ENCODE peak calls at places on chromosomes 2 and 18, in five cellular contexts. M, U, X, L and K are unnamed samples.

GRCh38 chr2:88464166-88464565 is 11.7 kb upstream of the FOXI3 start:
- DNase-seq in X (no peak), M (no peak), L (no peak), U (no peak), K (no peak)

GRCh38 chr18:51721388-51721787 is 523.9 kb upstream of the MEX3C start:
- DNase-seq in X (no peak), M (no peak), U (no peak), L (no peak), K (no peak)

GRCh38 chr18:34729264-34729663 is 19.2 kb downstream of the DTNA start:
- DNase-seq in X (peak; percentile 24), U (no peak), M (no peak), L (no peak), K (no peak)

GRCh38 chr2:233831011-233831721 is 23.2 kb downstream of the HJURP start:
- DNase-seq in X (no peak), M (no peak), L (peak; percentile 68), U (peak; percentile 55), K (no peak)

GRCh38 chr2:160368988-160369935 is 124.3 kb downstream of the RBMS1 start:
- DNase-seq in L (no peak), X (no peak), M (no peak), U (no peak), K (no peak)

GRCh38 chr2:209973328-209973727 is 29.1 kb upstream of the RPE start:
- DNase-seq in U (no peak), L (no peak), X (no peak), M (no peak), K (no peak)

GRCh38 chr2:118667366-118667765 is 180.1 kb downstream of the EN1 start:
- DNase-seq in L (no peak), X (no peak), M (no peak), U (no peak), K (no peak)

GRCh38 chr2:110910404-110910803 is 178.0 kb downstream of the ACOXL start:
- DNase-seq in X (no peak), L (no peak), U (no peak), M (no peak), K (no peak)

GRCh38 chr2:206573793-206574192 is 68.5 kb upstream of the FAM237A start:
- DNase-seq in U (no peak), X (no peak), M (no peak), L (no peak), K (no peak)

GRCh38 chr18:13165636-13166423 is 52.7 kb upstream of the LDLRAD4 start:
- DNase-seq in M (no peak), L (no peak), U (no peak), X (no peak), K (no peak)

GRCh38 chr2:117703868-117704267 is 110.6 kb upstream of the DDX18 start:
- DNase-seq in M (no peak), U (no peak), L (no peak), X (no peak), K (no peak)

GRCh38 chr2:147449323-147450080 is 395.3 kb upstream of the ACVR2A start:
- DNase-seq in X (no peak), M (no peak), L (no peak), U (no peak), K (no peak)

GRCh38 chr2:219081701-219082331 is 21.1 kb upstream of the IHH start:
- DNase-seq in M (no peak), X (no peak), L (no peak), U (no peak), K (no peak)

GRCh38 chr2:111207892-111208291 is 87.2 kb downstream of the BCL2L11 start:
- DNase-seq in M (no peak), L (no peak), X (no peak), U (no peak), K (no peak)

GRCh38 chr2:237873382-237873781 is 14.0 kb downstream of the RAMP1 start:
- DNase-seq in L (peak; percentile 43), M (no peak), X (no peak), U (peak; percentile 87), K (no peak)
- TF ChIP-seq POLR2AphosphoS5 in L (no peak), M (no peak), X (no peak), U (peak; percentile 75), K (peak; percentile 42)

GRCh38 chr2:48129256-48129950 is 223.1 kb upstream of the FBXO11 start:
- DNase-seq in X (no peak), M (no peak), L (no peak), U (no peak), K (no peak)
- TF ChIP-seq POLR2AphosphoS5 in X (no peak), M (no peak), L (no peak), U (no peak), K (no peak)

DNA sequence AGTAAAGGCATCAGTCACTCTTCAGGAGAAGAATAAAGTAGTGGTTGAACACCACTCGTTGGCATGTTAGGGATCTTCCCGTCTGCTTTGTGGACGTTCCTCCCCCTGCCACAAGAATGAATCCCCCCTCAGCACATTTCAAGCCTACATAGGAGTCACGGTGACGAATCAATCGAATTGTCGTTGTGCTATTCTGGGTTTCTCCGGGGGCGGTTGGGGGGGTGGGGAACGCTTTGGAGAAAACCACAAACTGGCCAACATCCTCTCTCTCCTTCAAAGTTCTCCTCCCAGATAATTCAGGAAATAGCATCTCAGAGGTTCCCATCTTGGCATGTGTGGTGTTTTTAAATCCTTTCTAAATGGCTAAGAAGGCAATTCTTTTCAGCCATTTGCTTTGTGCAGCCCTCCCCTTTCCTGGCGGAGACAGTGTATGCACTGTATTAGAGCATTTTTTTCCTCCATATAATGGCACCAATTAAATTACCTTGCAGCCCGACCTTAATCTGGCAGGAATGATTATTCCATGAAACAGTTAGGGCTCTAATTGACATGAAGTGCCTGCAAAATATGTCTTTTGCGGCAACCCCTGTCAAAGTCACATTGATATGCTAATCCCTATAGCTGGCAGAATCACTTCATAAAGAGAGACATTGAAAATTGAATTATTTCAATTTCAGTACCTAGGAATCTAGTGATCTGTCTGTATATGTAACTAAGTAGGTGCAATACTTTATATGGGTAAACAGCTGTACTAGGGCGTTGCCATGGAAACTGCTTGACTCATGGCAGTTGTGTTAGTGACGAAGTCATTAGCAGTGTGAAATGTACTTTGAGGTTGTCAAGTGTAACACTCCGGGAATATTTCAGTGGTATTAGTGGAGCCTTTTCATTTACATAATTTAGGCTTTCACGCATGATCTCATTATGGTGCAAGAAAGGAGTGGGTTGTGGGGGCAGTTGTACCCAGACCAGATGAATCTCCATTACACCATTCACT is 323.4 kb upstream of the SLC14A2 start:
- DNase-seq in X (no peak), M (no peak), U (no peak), L (no peak), K (no peak)
- TF ChIP-seq POLR2AphosphoS5 in X (no peak), M (no peak), U (no peak), L (no peak), K (no peak)

GRCh38 chr2:128262315-128263253 is 56.1 kb downstream of the HS6ST1 start:
- DNase-seq in X (no peak), U (no peak), M (no peak), L (no peak), K (no peak)

GRCh38 chr2:128260239-128261138 is 58.2 kb downstream of the HS6ST1 start:
- DNase-seq in X (peak; percentile 59), L (no peak), U (no peak), M (no peak), K (peak; percentile 63)

GRCh38 chr2:128264881-128265607 is 53.6 kb downstream of the HS6ST1 start:
- DNase-seq in M (no peak), U (no peak), X (no peak), L (no peak), K (no peak)

GRCh38 chr2:128261245-128262128 is 57.2 kb downstream of the HS6ST1 start:
- DNase-seq in M (no peak), X (no peak), U (no peak), L (no peak), K (no peak)

GRCh38 chr2:128263902-128264331 is 54.8 kb downstream of the HS6ST1 start:
- DNase-seq in L (no peak), U (no peak), M (no peak), X (no peak), K (no peak)
- TF ChIP-seq POLR2AphosphoS5 in L (no peak), U (no peak), M (no peak), X (no peak), K (no peak)

DNA sequence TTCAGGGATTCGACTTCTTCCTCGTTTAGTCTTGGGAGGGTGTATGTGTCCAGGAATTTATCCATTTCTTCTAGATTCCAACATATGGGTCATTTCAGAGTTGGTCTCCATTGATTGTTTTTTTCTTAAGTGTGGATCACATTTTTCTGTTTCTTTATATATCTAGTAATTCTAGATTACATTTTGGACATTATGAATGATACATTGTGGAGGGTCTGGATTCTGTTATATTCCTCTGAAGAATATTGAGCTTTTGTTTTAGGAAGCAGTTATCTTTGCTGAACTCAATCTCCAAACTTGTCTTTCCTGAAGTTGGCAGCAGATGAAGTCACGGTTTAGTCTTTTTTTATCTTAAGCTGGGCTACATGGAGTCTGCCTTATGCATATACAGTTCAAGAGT is 9.3 kb downstream of the FAM228B start:
- DNase-seq in X (no peak), U (no peak), L (no peak), M (no peak), K (no peak)
- TF ChIP-seq POLR2AphosphoS5 in X (no peak), U (no peak), L (no peak), M (no peak), K (no peak)

DNA sequence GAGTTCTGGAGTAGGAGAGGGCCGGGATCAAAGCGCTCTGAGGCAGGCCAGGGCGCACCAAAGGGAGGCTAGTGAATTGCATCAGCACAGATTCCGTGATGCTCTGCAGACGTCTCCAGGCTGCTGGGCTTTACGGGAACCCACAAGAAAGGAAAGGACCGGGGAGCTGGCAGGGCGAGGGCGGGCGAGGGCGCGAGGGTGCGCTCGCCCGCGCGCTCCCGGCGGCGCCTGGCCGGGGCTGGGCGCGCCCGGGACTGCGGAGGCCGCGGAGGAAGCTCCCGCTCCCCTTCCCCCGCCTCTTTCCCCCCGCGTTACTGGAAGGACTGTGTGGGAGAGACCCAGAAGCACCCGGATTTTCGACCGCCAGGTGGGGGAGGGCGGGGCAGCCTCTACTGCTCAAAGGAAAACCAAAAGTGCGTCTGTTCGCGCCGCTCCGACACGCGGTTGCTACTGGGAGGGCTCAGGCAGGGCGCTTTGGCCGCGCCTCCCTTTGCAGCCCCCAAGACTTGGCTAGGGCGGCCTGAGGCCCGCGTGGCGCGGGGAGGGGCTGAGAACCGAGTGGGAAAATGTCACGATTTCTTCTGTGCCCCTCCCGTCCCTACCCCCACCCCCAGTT is 2.3 kb upstream of the FOSL2 start:
- DNase-seq in L (peak; percentile 94), M (peak; percentile 74), U (peak; percentile 97), X (peak; percentile 69), K (peak; percentile 93)
- TF ChIP-seq POLR2AphosphoS5 in L (peak; percentile 60), M (no peak), U (peak; percentile 86), X (no peak), K (peak; percentile 64)

GRCh38 chr2:74653589-74653984 is 460 bp upstream of the SEMA4F start:
- DNase-seq in X (no peak), U (no peak), M (no peak), L (no peak), K (no peak)

GRCh38 chr2:74646829-74647482 is 1.2 kb downstream of the M1AP start:
- DNase-seq in U (no peak), X (no peak), L (no peak), M (no peak), K (no peak)

GRCh38 chr2:74646201-74646600 is 1.9 kb downstream of the M1AP start:
- DNase-seq in X (no peak), M (no peak), L (no peak), U (no peak), K (no peak)

GRCh38 chr2:74648009-74648443 is at the start of gene M1AP:
- DNase-seq in M (no peak), X (no peak), L (no peak), U (no peak), K (no peak)
- TF ChIP-seq POLR2AphosphoS5 in M (no peak), X (no peak), L (no peak), U (no peak), K (no peak)